ENCODE peak calls at places on chromosomes 13 and 19, in six cellular contexts. Q is hypothalamus; S is cerebellar cortex; T is GDM1; R is activated naive CD4-positive, alpha-beta T cell treated with Interleukin-2 at 50 U/mL for 16 hours; O is CD4-positive, alpha-beta memory T cell. D is an unnamed sample.

GRCh38 chr13:31747966-31748365 is 8.6 kb downstream of the RXFP2 start:
- DNase-seq in Q (no peak), S (no peak), T (no peak), R (no peak), O (no peak), D (no peak)

GRCh38 chr13:39810091-39810877 is 154.8 kb downstream of the COG6 start:
- DNase-seq in Q (no peak), S (no peak), T (no peak), R (no peak), O (no peak), D (no peak)

GRCh38 chr13:94435604-94436226 is 43.8 kb downstream of the DCT start:
- DNase-seq in Q (no peak), S (peak; percentile 65), T (no peak), R (no peak), O (peak; percentile 38), D (peak; percentile 32)

GRCh38 chr13:46542833-46543232 is 10.1 kb upstream of the LRCH1 start:
- DNase-seq in Q (no peak), S (no peak), T (no peak), R (no peak), O (no peak), D (no peak)

GRCh38 chr13:113777311-113778260 is 18.6 kb downstream of the TMEM255B start:
- DNase-seq in Q (no peak), S (no peak), T (no peak), R (no peak), O (no peak), D (no peak)

GRCh38 chr19:5057860-5058259 is 88.9 kb downstream of the KDM4B start:
- DNase-seq in Q (peak; percentile 19), S (peak; percentile 47), T (no peak), R (no peak), O (no peak), D (peak; percentile 18)

GRCh38 chr13:97004096-97004876 is 10.0 kb upstream of the OXGR1 start:
- DNase-seq in Q (no peak), S (no peak), T (no peak), R (no peak), O (no peak), D (no peak)

GRCh38 chr19:3359850-3360493 is 6.4 kb upstream of the NFIC start:
- DNase-seq in Q (no peak), S (no peak), T (no peak), R (peak; percentile 30), O (peak; percentile 35), D (no peak)

GRCh38 chr19:2977686-2978466 is 512 bp downstream of the TLE6 start:
- DNase-seq in Q (no peak), S (no peak), T (no peak), R (no peak), O (peak; percentile 5), D (no peak)

GRCh38 chr19:29879655-29879974 is 62.4 kb upstream of the URI1 start:
- DNase-seq in Q (no peak), S (no peak), T (no peak), R (no peak), O (no peak), D (no peak)

GRCh38 chr19:55340144-55340783 is 588 bp downstream of the KMT5C start:
- DNase-seq in Q (peak; percentile 67), S (no peak), T (no peak), R (no peak), O (no peak), D (no peak)

GRCh38 chr19:39645800-39646411 is 9.8 kb upstream of the LGALS16 start:
- DNase-seq in Q (no peak), S (no peak), T (no peak), R (no peak), O (no peak), D (peak; percentile 4)

GRCh38 chr19:40365613-40366401 is 17.3 kb downstream of the PLD3 start:
- DNase-seq in Q (peak; percentile 62), S (peak; percentile 77), T (no peak), R (peak; percentile 40), O (no peak), D (peak; percentile 95)

GRCh38 chr19:57887195-57887941 is 1.5 kb downstream of the ZNF814 start:
- DNase-seq in Q (no peak), S (no peak), T (no peak), R (no peak), O (no peak), D (no peak)

GRCh38 chr13:103145476-103145875 is 79.3 kb upstream of the SLC10A2 start:
- DNase-seq in Q (no peak), S (no peak), T (no peak), R (no peak), O (no peak), D (no peak)

GRCh38 chr13:51221674-51222509 is at the start of gene FAM124A:
- DNase-seq in Q (peak; percentile 29), S (peak; percentile 23), T (peak; percentile 59), R (peak; percentile 48), O (peak; percentile 19), D (peak; percentile 22)

GRCh38 chr19:51339687-51340656 is 2.0 kb downstream of the VSIG10L start:
- DNase-seq in Q (peak; percentile 93), S (peak; percentile 97), T (peak; percentile 88), R (peak; percentile 94), O (peak; percentile 71), D (peak; percentile 91)

GRCh38 chr19:19096641-19097627 is 33.1 kb downstream of the SLC25A42 start:
- DNase-seq in Q (no peak), S (no peak), T (no peak), R (no peak), O (no peak), D (no peak)

GRCh38 chr19:2047076-2047448 is 4.0 kb downstream of the MKNK2 start:
- DNase-seq in Q (no peak), S (no peak), T (no peak), R (no peak), O (no peak), D (no peak)

GRCh38 chr19:1843646-1844394 is 4.5 kb downstream of the REXO1 start:
- DNase-seq in Q (no peak), S (no peak), T (no peak), R (no peak), O (no peak), D (no peak)

GRCh38 chr13:45325806-45326205 is 15.2 kb downstream of the TPT1 start:
- DNase-seq in Q (peak; percentile 13), S (no peak), T (peak; percentile 46), R (no peak), O (no peak), D (peak; percentile 57)

GRCh38 chr13:90615767-90616166 is 731.7 kb upstream of the MIR17HG start:
- DNase-seq in Q (no peak), S (no peak), T (no peak), R (no peak), O (no peak), D (no peak)

GRCh38 chr19:1570836-1571235 is 2.7 kb upstream of the MEX3D start:
- DNase-seq in Q (no peak), S (no peak), T (no peak), R (no peak), O (no peak), D (no peak)

GRCh38 chr13:93786846-93787245 is 560.2 kb downstream of the GPC6 start:
- DNase-seq in Q (no peak), S (no peak), T (no peak), R (no peak), O (no peak), D (no peak)

GRCh38 chr19:32104465-32105235 is 240.8 kb upstream of the ZNF507 start:
- DNase-seq in Q (no peak), S (no peak), T (no peak), R (no peak), O (no peak), D (peak; percentile 7)

GRCh38 chr19:48513289-48514122 is 1.9 kb upstream of the LMTK3 start:
- DNase-seq in Q (peak; percentile 78), S (peak; percentile 97), T (peak; percentile 52), R (peak; percentile 76), O (peak; percentile 73), D (peak; percentile 90)

GRCh38 chr13:113596321-113597200 is 12.0 kb downstream of the TFDP1 start:
- DNase-seq in Q (no peak), S (no peak), T (no peak), R (no peak), O (no peak), D (no peak)

GRCh38 chr13:93674337-93674755 is 447.7 kb downstream of the GPC6 start:
- DNase-seq in Q (no peak), S (no peak), T (no peak), R (no peak), O (no peak), D (no peak)

GRCh38 chr19:51480590-51480989 is 2.3 kb downstream of the CEACAM18 start:
- DNase-seq in Q (no peak), S (no peak), T (no peak), R (no peak), O (no peak), D (peak; percentile 25)

D was measured in HTR-8/SVneo.